ENCODE peak calls at places on chromosomes 12 and 14, in four cellular contexts. One of them, this sample, is unnamed.

GRCh38 chr12:43551271-43551970 is 582 bp downstream of the ADAMTS20 start:
- DNase-seq in cardiac fibroblast: no peak
- DNase-seq in astrocyte of the spinal cord: no peak
- DNase-seq in Panc1: no peak
- DNase-seq in this sample: no peak

GRCh38 chr12:24109381-24110039 is 160.0 kb upstream of the SOX5 start:
- DNase-seq in cardiac fibroblast: peak; percentile 35
- DNase-seq in astrocyte of the spinal cord: peak; percentile 48
- DNase-seq in Panc1: no peak
- DNase-seq in this sample: no peak

GRCh38 chr12:96810057-96810456 is 97.0 kb upstream of the NEDD1 start:
- DNase-seq in astrocyte of the spinal cord: peak; percentile 11
- DNase-seq in cardiac fibroblast: no peak
- DNase-seq in Panc1: no peak
- DNase-seq in this sample: no peak

GRCh38 chr12:126534495-126534894 is 1469.3 kb downstream of the AACS start:
- DNase-seq in astrocyte of the spinal cord: no peak
- DNase-seq in Panc1: no peak
- DNase-seq in cardiac fibroblast: no peak
- DNase-seq in this sample: no peak

GRCh38 chr14:23514009-23514962 is 37.3 kb downstream of the ZFHX2 start:
- DNase-seq in astrocyte of the spinal cord: no peak
- DNase-seq in Panc1: no peak
- DNase-seq in cardiac fibroblast: no peak
- DNase-seq in this sample: no peak

GRCh38 chr12:10740182-10740581 is 17.1 kb upstream of the YBX3 start:
- DNase-seq in Panc1: no peak
- DNase-seq in astrocyte of the spinal cord: no peak
- DNase-seq in cardiac fibroblast: no peak
- DNase-seq in this sample: no peak

GRCh38 chr12:6950401-6950801 is 755 bp upstream of the PTPN6 start:
- DNase-seq in cardiac fibroblast: no peak
- DNase-seq in astrocyte of the spinal cord: no peak
- DNase-seq in Panc1: no peak
- DNase-seq in this sample: peak; percentile 58

GRCh38 chr14:22012452-22012851 is 338.8 kb upstream of the OR4E1 start:
- DNase-seq in astrocyte of the spinal cord: no peak
- DNase-seq in cardiac fibroblast: no peak
- DNase-seq in Panc1: no peak
- DNase-seq in this sample: no peak

GRCh38 chr14:52021971-52022600 is 32.7 kb downstream of the RTRAF start:
- DNase-seq in Panc1: no peak
- DNase-seq in cardiac fibroblast: no peak
- DNase-seq in astrocyte of the spinal cord: no peak
- DNase-seq in this sample: peak; percentile 14

GRCh38 chr12:51009038-51009437 is 17.1 kb downstream of the SLC11A2 start:
- DNase-seq in Panc1: no peak
- DNase-seq in cardiac fibroblast: no peak
- DNase-seq in astrocyte of the spinal cord: peak; percentile 23
- DNase-seq in this sample: peak; percentile 81

GRCh38 chr12:108907861-108908302 is 28.0 kb downstream of the DAO start:
- DNase-seq in Panc1: no peak
- DNase-seq in astrocyte of the spinal cord: no peak
- DNase-seq in cardiac fibroblast: no peak
- DNase-seq in this sample: no peak

GRCh38 chr14:35402323-35403084 is 2.0 kb downstream of the NFKBIA start:
- DNase-seq in astrocyte of the spinal cord: no peak
- DNase-seq in cardiac fibroblast: no peak
- DNase-seq in Panc1: no peak
- DNase-seq in this sample: peak; percentile 68

GRCh38 chr12:104680506-104680905 is 223.8 kb downstream of the CHST11 start:
- DNase-seq in cardiac fibroblast: no peak
- DNase-seq in astrocyte of the spinal cord: no peak
- DNase-seq in Panc1: no peak
- DNase-seq in this sample: peak; percentile 76

GRCh38 chr14:21070083-21070609 is at the start of gene ARHGEF40:
- DNase-seq in astrocyte of the spinal cord: peak; percentile 47
- DNase-seq in cardiac fibroblast: peak; percentile 54
- DNase-seq in Panc1: no peak
- DNase-seq in this sample: peak; percentile 35

GRCh38 chr12:113470871-113471618 is 626 bp downstream of the LHX5 start:
- DNase-seq in cardiac fibroblast: no peak
- DNase-seq in astrocyte of the spinal cord: no peak
- DNase-seq in Panc1: no peak
- DNase-seq in this sample: no peak

GRCh38 chr14:93011650-93012317 is 88.8 kb downstream of the CHGA start:
- DNase-seq in astrocyte of the spinal cord: no peak
- DNase-seq in Panc1: no peak
- DNase-seq in cardiac fibroblast: no peak
- DNase-seq in this sample: no peak

GRCh38 chr12:103771466-103771865 is 69.6 kb downstream of the NT5DC3 start:
- DNase-seq in Panc1: no peak
- DNase-seq in astrocyte of the spinal cord: peak; percentile 35
- DNase-seq in cardiac fibroblast: peak; percentile 65
- DNase-seq in this sample: peak; percentile 6

GRCh38 chr12:115322275-115322674 is 638.3 kb upstream of the TBX3 start:
- DNase-seq in Panc1: no peak
- DNase-seq in cardiac fibroblast: peak; percentile 29
- DNase-seq in astrocyte of the spinal cord: peak; percentile 51
- DNase-seq in this sample: no peak

GRCh38 chr12:124636138-124636968 is 68.9 kb upstream of the NCOR2 start:
- DNase-seq in Panc1: peak; percentile 18
- DNase-seq in cardiac fibroblast: peak; percentile 65
- DNase-seq in astrocyte of the spinal cord: peak; percentile 50
- DNase-seq in this sample: peak; percentile 84

GRCh38 chr12:127729381-127729780 is 537.6 kb upstream of the TMEM132C start:
- DNase-seq in Panc1: no peak
- DNase-seq in cardiac fibroblast: no peak
- DNase-seq in astrocyte of the spinal cord: peak; percentile 56
- DNase-seq in this sample: no peak

GRCh38 chr12:130146532-130146931 is 15.7 kb upstream of the FZD10 start:
- DNase-seq in cardiac fibroblast: no peak
- DNase-seq in Panc1: no peak
- DNase-seq in astrocyte of the spinal cord: no peak
- DNase-seq in this sample: no peak

GRCh38 chr14:77980475-77981321 is 180.8 kb downstream of the ADCK1 start:
- DNase-seq in astrocyte of the spinal cord: no peak
- DNase-seq in Panc1: no peak
- DNase-seq in cardiac fibroblast: no peak
- DNase-seq in this sample: peak; percentile 8

GRCh38 chr12:69497308-69498026 is 27.3 kb downstream of the FRS2 start:
- DNase-seq in Panc1: no peak
- DNase-seq in cardiac fibroblast: peak; percentile 63
- DNase-seq in astrocyte of the spinal cord: peak; percentile 44
- DNase-seq in this sample: no peak

GRCh38 chr14:64764641-64765520 is 60.7 kb downstream of the PLEKHG3 start:
- DNase-seq in Panc1: peak; percentile 60
- DNase-seq in cardiac fibroblast: peak; percentile 81
- DNase-seq in astrocyte of the spinal cord: peak; percentile 76
- DNase-seq in this sample: peak; percentile 71
- TF ChIP-seq CTCF in Panc1: peak; percentile 88
- TF ChIP-seq CTCF in cardiac fibroblast: peak; percentile 96
- TF ChIP-seq CTCF in astrocyte of the spinal cord: peak; percentile 96
- TF ChIP-seq CTCF in this sample: peak; percentile 82

GRCh38 chr12:13001725-13002040 is 1.6 kb upstream of the HEBP1 start:
- DNase-seq in Panc1: no peak
- DNase-seq in astrocyte of the spinal cord: no peak
- DNase-seq in cardiac fibroblast: no peak
- DNase-seq in this sample: no peak

GRCh38 chr12:13002301-13003097 is 2.4 kb upstream of the HEBP1 start:
- DNase-seq in cardiac fibroblast: no peak
- DNase-seq in Panc1: no peak
- DNase-seq in astrocyte of the spinal cord: no peak
- DNase-seq in this sample: no peak

GRCh38 chr12:13000616-13000934 is 510 bp upstream of the HEBP1 start:
- DNase-seq in Panc1: no peak
- DNase-seq in astrocyte of the spinal cord: no peak
- DNase-seq in cardiac fibroblast: no peak
- DNase-seq in this sample: peak; percentile 49

GRCh38 chr12:12999959-13000615 is at the start of gene HEBP1:
- DNase-seq in cardiac fibroblast: peak; percentile 94
- DNase-seq in astrocyte of the spinal cord: peak; percentile 89
- DNase-seq in Panc1: no peak
- DNase-seq in this sample: peak; percentile 95

GRCh38 chr12:13000935-13001724 is 1.1 kb upstream of the HEBP1 start:
- DNase-seq in cardiac fibroblast: peak; percentile 68
- DNase-seq in Panc1: no peak
- DNase-seq in astrocyte of the spinal cord: peak; percentile 54
- DNase-seq in this sample: peak; percentile 48
- TF ChIP-seq CTCF in cardiac fibroblast: peak; percentile 35
- TF ChIP-seq CTCF in Panc1: peak; percentile 71
- TF ChIP-seq CTCF in astrocyte of the spinal cord: peak; percentile 37
- TF ChIP-seq CTCF in this sample: peak; percentile 27

DNA sequence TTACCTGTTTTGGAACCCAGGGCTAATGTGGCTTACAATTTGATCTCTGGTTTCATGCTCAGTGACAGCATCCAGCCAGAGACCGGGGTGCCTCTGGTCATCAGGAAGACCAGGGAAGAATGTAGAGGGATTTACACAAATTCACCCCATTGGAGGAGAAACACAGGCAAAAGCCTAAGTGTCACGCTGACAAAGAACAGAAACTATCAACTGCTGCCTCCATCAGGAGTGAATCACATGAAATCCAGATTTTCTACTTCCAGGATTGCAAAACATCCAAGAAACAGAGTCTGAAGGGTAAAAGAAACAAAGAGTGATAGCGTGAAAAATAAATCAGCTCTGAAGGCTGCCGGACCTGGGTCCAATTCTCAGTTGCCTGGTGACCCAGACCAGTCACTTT is 136.1 kb upstream of the MAP1LC3B2 start:
- DNase-seq in Panc1: no peak
- DNase-seq in astrocyte of the spinal cord: peak; percentile 26
- DNase-seq in cardiac fibroblast: peak; percentile 92
- DNase-seq in this sample: no peak
- TF ChIP-seq CTCF in Panc1: no peak
- TF ChIP-seq CTCF in astrocyte of the spinal cord: no peak
- TF ChIP-seq CTCF in cardiac fibroblast: no peak
- TF ChIP-seq CTCF in this sample: no peak

GRCh38 chr12:93537769-93538168 is 34.7 kb upstream of the SOCS2 start:
- DNase-seq in astrocyte of the spinal cord: no peak
- DNase-seq in cardiac fibroblast: no peak
- DNase-seq in Panc1: no peak
- DNase-seq in this sample: no peak
- TF ChIP-seq CTCF in astrocyte of the spinal cord: no peak
- TF ChIP-seq CTCF in cardiac fibroblast: no peak
- TF ChIP-seq CTCF in Panc1: peak; percentile 26
- TF ChIP-seq CTCF in this sample: no peak

DNA sequence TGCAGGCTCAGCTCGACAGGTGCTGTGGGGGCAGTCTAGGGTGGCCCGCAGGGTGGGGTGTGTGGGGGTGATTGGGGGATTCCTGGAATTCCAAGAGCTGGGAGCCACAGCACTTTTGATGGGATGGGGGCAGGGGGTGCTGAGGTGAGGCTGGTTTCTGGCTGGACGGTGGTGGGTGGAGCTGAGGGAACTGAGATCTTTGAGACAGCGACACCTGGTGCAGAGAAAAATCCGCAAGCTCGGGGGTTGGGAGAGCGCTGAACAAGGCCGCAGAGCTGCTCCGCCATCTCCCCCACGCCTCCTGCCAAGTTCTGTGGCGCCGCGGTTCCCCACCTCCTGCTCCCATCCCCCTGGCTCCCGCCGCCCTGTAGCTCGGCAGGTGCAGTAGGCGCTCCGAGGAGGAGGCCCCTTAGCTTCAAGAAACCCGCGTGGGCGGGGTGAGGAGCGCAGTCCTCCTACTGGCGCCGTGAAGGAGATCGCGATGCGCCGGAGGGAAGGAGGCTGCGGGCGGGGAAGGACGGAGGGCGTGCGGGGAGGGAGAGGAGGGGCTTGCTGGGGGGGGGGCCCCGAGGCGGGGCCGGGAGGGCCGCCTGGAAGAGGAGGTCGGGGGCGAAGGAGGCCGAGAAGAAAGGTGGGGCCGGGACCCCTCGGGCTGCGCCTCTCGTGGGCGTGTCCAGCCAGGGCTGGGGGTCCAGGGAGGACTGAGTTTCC is 1.3 kb upstream of the TEDC1 start:
- DNase-seq in Panc1: no peak
- DNase-seq in cardiac fibroblast: peak; percentile 85
- DNase-seq in astrocyte of the spinal cord: peak; percentile 86
- DNase-seq in this sample: peak; percentile 96
- TF ChIP-seq CTCF in Panc1: peak; percentile 59
- TF ChIP-seq CTCF in cardiac fibroblast: peak; percentile 72
- TF ChIP-seq CTCF in astrocyte of the spinal cord: peak; percentile 78
- TF ChIP-seq CTCF in this sample: peak; percentile 49

GRCh38 chr14:61470261-61470953 is 149.0 kb downstream of the PRKCH start:
- DNase-seq in astrocyte of the spinal cord: peak; percentile 97
- DNase-seq in cardiac fibroblast: peak; percentile 99
- DNase-seq in Panc1: no peak
- DNase-seq in this sample: no peak
- TF ChIP-seq CTCF in astrocyte of the spinal cord: peak; percentile 24
- TF ChIP-seq CTCF in cardiac fibroblast: peak; percentile 43
- TF ChIP-seq CTCF in Panc1: no peak
- TF ChIP-seq CTCF in this sample: no peak

GRCh38 chr12:56126732-56127239 is 1.3 kb upstream of the ESYT1 start:
- DNase-seq in astrocyte of the spinal cord: no peak
- DNase-seq in Panc1: no peak
- DNase-seq in cardiac fibroblast: no peak
- DNase-seq in this sample: no peak

GRCh38 chr12:56129210-56129691 is 1.2 kb downstream of the ESYT1 start:
- DNase-seq in astrocyte of the spinal cord: peak; percentile 35
- DNase-seq in cardiac fibroblast: peak; percentile 62
- DNase-seq in Panc1: no peak
- DNase-seq in this sample: peak; percentile 88

GRCh38 chr12:56128669-56129209 is 672 bp downstream of the ESYT1 start:
- DNase-seq in astrocyte of the spinal cord: no peak
- DNase-seq in Panc1: no peak
- DNase-seq in cardiac fibroblast: peak; percentile 37
- DNase-seq in this sample: no peak

GRCh38 chr12:56127888-56128668 is at the start of gene ESYT1:
- DNase-seq in cardiac fibroblast: peak; percentile 100
- DNase-seq in astrocyte of the spinal cord: peak; percentile 100
- DNase-seq in Panc1: peak; percentile 99
- DNase-seq in this sample: peak; percentile 99

GRCh38 chr12:56127485-56127887 is 581 bp upstream of the ESYT1 start:
- DNase-seq in cardiac fibroblast: no peak
- DNase-seq in Panc1: no peak
- DNase-seq in astrocyte of the spinal cord: no peak
- DNase-seq in this sample: no peak
- TF ChIP-seq CTCF in cardiac fibroblast: no peak
- TF ChIP-seq CTCF in Panc1: no peak
- TF ChIP-seq CTCF in astrocyte of the spinal cord: no peak
- TF ChIP-seq CTCF in this sample: no peak

GRCh38 chr14:104072586-104072985 is 12.9 kb upstream of the ASPG start:
- DNase-seq in cardiac fibroblast: no peak
- DNase-seq in astrocyte of the spinal cord: no peak
- DNase-seq in Panc1: no peak
- DNase-seq in this sample: no peak

GRCh38 chr14:104076743-104077142 is 8.8 kb upstream of the ASPG start:
- DNase-seq in Panc1: no peak
- DNase-seq in astrocyte of the spinal cord: no peak
- DNase-seq in cardiac fibroblast: no peak
- DNase-seq in this sample: no peak

GRCh38 chr14:104078031-104078455 is 7.5 kb upstream of the ASPG start:
- DNase-seq in Panc1: peak; percentile 81
- DNase-seq in cardiac fibroblast: peak; percentile 89
- DNase-seq in astrocyte of the spinal cord: peak; percentile 82
- DNase-seq in this sample: peak; percentile 90

GRCh38 chr14:104073764-104074163 is 11.7 kb upstream of the ASPG start:
- DNase-seq in Panc1: no peak
- DNase-seq in cardiac fibroblast: no peak
- DNase-seq in astrocyte of the spinal cord: no peak
- DNase-seq in this sample: no peak

GRCh38 chr14:104075530-104076151 is 9.9 kb upstream of the ASPG start:
- DNase-seq in cardiac fibroblast: no peak
- DNase-seq in astrocyte of the spinal cord: no peak
- DNase-seq in Panc1: no peak
- DNase-seq in this sample: no peak
- TF ChIP-seq CTCF in cardiac fibroblast: peak; percentile 28
- TF ChIP-seq CTCF in astrocyte of the spinal cord: peak; percentile 44
- TF ChIP-seq CTCF in Panc1: peak; percentile 68
- TF ChIP-seq CTCF in this sample: peak; percentile 41

This sample was measured in activated CD8-positive, alpha-beta T cell treated with anti-CD3 and anti-CD28 coated beads for 36 hours.